ENCODE peak calls at places on chromosomes 12 and 14, in four cellular contexts. One of them, this sample, is unnamed. For H3K79me2, the result is how much of the 10 kb centered on the place peaks cover.

GRCh38 chr12:122888232-122888752 is 7.6 kb downstream of the VPS37B start:
- DNase-seq in fibroblast of lung: peak
- DNase-seq in K562: peak
- DNase-seq in keratinocyte: peak
- DNase-seq in this sample: peak

GRCh38 chr12:48198619-48198973 is 4.5 kb downstream of the OR10AD1 start:
- DNase-seq in fibroblast of lung: peak
- DNase-seq in keratinocyte: no peak
- DNase-seq in K562: peak
- DNase-seq in this sample: no peak

GRCh38 chr12:72901685-72902084 is 629.5 kb downstream of the TRHDE start:
- DNase-seq in fibroblast of lung: no peak
- DNase-seq in keratinocyte: no peak
- DNase-seq in K562: no peak
- DNase-seq in this sample: no peak

GRCh38 chr12:122085571-122085970 is 7.0 kb downstream of the MLXIP start:
- DNase-seq in keratinocyte: no peak
- DNase-seq in K562: no peak
- DNase-seq in fibroblast of lung: no peak
- DNase-seq in this sample: no peak

GRCh38 chr12:76455582-76456345 is 103.8 kb downstream of the OSBPL8 start:
- DNase-seq in fibroblast of lung: peak
- DNase-seq in K562: peak
- DNase-seq in keratinocyte: peak
- DNase-seq in this sample: peak

GRCh38 chr14:52844262-52845060 is 53.1 kb upstream of the GNPNAT1 start:
- DNase-seq in keratinocyte: no peak
- DNase-seq in K562: no peak
- DNase-seq in fibroblast of lung: no peak
- DNase-seq in this sample: no peak

GRCh38 chr12:26754148-26754547 is 78.8 kb downstream of the ITPR2 start:
- DNase-seq in K562: no peak
- DNase-seq in fibroblast of lung: no peak
- DNase-seq in keratinocyte: no peak
- DNase-seq in this sample: no peak

GRCh38 chr12:91215940-91216454 is 33.4 kb upstream of the DCN start:
- DNase-seq in fibroblast of lung: peak
- DNase-seq in K562: no peak
- DNase-seq in keratinocyte: no peak
- DNase-seq in this sample: no peak

GRCh38 chr14:92391746-92392145 is 68.8 kb downstream of the SLC24A4 start:
- DNase-seq in fibroblast of lung: no peak
- DNase-seq in K562: no peak
- DNase-seq in keratinocyte: no peak
- DNase-seq in this sample: no peak

GRCh38 chr12:99495797-99496196 is 151.8 kb upstream of the GARIN6 start:
- DNase-seq in keratinocyte: no peak
- DNase-seq in K562: no peak
- DNase-seq in fibroblast of lung: no peak
- DNase-seq in this sample: no peak

GRCh38 chr12:130164931-130165330 is 2.7 kb downstream of the FZD10 start:
- DNase-seq in K562: no peak
- DNase-seq in fibroblast of lung: no peak
- DNase-seq in keratinocyte: no peak
- DNase-seq in this sample: no peak

GRCh38 chr14:101586531-101587402 is 25.5 kb downstream of the DIO3 start:
- DNase-seq in keratinocyte: no peak
- DNase-seq in K562: no peak
- DNase-seq in fibroblast of lung: no peak
- DNase-seq in this sample: no peak

GRCh38 chr14:101604228-101604934 is 43.1 kb downstream of the DIO3 start:
- DNase-seq in K562: no peak
- DNase-seq in keratinocyte: no peak
- DNase-seq in fibroblast of lung: no peak
- DNase-seq in this sample: no peak

GRCh38 chr14:76868453-76869170 is 42.4 kb downstream of the LRRC74A start:
- DNase-seq in K562: no peak
- DNase-seq in fibroblast of lung: no peak
- DNase-seq in keratinocyte: no peak
- DNase-seq in this sample: no peak

GRCh38 chr14:82422186-82422585 is 888.5 kb upstream of the SEL1L start:
- DNase-seq in fibroblast of lung: no peak
- DNase-seq in keratinocyte: no peak
- DNase-seq in K562: no peak
- DNase-seq in this sample: no peak

GRCh38 chr14:44995770-44996294 is 33.8 kb downstream of the TOGARAM1 start:
- DNase-seq in keratinocyte: no peak
- DNase-seq in fibroblast of lung: peak
- DNase-seq in K562: no peak
- DNase-seq in this sample: no peak

GRCh38 chr12:52243774-52244614 is 11.0 kb downstream of the KRT7 start:
- DNase-seq in K562: no peak
- DNase-seq in fibroblast of lung: peak
- DNase-seq in keratinocyte: peak
- DNase-seq in this sample: peak

GRCh38 chr12:29082522-29082921 is 66.6 kb upstream of the FAR2 start:
- DNase-seq in fibroblast of lung: no peak
- DNase-seq in K562: no peak
- DNase-seq in keratinocyte: no peak
- DNase-seq in this sample: no peak

GRCh38 chr14:78530078-78530477 is 359.9 kb downstream of the NRXN3 start:
- DNase-seq in keratinocyte: no peak
- DNase-seq in K562: peak
- DNase-seq in fibroblast of lung: peak
- DNase-seq in this sample: peak

GRCh38 chr12:39267886-39268285 is 175.0 kb downstream of the KIF21A start:
- DNase-seq in K562: no peak
- DNase-seq in keratinocyte: no peak
- DNase-seq in fibroblast of lung: no peak
- DNase-seq in this sample: no peak

DNA sequence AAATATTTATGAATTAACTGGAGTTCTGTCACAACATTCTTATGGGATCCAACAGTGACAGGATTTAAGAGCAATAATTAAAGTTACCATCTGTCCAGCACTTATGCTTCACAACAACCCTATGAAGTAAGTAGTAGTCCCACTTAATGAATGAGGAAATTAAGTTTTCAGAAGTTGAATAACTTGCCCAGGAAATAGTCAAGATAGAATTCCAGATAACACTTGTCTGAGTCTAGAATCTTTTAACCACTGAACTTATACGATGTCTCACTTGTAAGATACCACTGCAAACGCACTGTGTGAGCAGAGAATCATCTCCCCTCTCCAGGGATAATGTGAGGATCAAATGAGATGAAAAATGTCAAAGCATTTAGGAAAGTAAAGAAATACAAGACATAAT is 3.3 kb upstream of the TTC9 start:
- DNase-seq in K562: no peak
- DNase-seq in fibroblast of lung: no peak
- DNase-seq in keratinocyte: no peak
- DNase-seq in this sample: no peak
- H3K79me2 ChIP-seq in K562: under half
- H3K79me2 ChIP-seq in fibroblast of lung: under half
- H3K79me2 ChIP-seq in keratinocyte: under half
- H3K79me2 ChIP-seq in this sample: under half

GRCh38 chr12:2623472-2623871 is 171.3 kb upstream of the FKBP4 start:
- DNase-seq in K562: no peak
- DNase-seq in keratinocyte: no peak
- DNase-seq in fibroblast of lung: no peak
- DNase-seq in this sample: no peak
- TF ChIP-seq EZH2 in K562: no peak
- TF ChIP-seq EZH2 in keratinocyte: no peak
- TF ChIP-seq EZH2 in fibroblast of lung: no peak
- TF ChIP-seq EZH2 in this sample: no peak

GRCh38 chr14:59020382-59020781 is 168.1 kb upstream of the DAAM1 start:
- DNase-seq in keratinocyte: no peak
- DNase-seq in fibroblast of lung: peak
- DNase-seq in K562: no peak
- DNase-seq in this sample: peak
- H3K79me2 ChIP-seq in keratinocyte: under half
- H3K79me2 ChIP-seq in fibroblast of lung: under half
- H3K79me2 ChIP-seq in K562: under half
- H3K79me2 ChIP-seq in this sample: under half

DNA sequence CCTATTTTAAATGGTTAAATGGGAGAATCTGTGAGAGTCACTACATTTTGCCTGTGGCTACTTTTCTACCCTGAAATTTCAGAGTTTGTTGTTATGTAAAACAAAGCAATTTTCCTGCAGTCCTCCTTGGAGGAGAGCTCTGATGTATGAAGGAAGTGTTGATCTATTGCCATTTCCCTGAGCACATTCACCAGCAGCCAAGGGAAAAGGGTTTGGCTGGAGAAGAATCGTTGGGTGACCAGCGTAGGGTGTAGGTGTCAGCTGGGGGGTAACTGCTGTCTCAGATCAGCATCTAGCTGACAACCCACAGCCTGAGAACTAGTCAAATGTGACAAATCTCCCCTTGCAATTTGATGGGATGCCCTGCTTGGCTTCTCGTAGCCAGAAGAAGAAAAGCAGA is 230.5 kb downstream of the PDZRN4 start:
- DNase-seq in K562: no peak
- DNase-seq in fibroblast of lung: no peak
- DNase-seq in keratinocyte: no peak
- DNase-seq in this sample: no peak
- TF ChIP-seq EZH2 in K562: no peak
- TF ChIP-seq EZH2 in fibroblast of lung: no peak
- TF ChIP-seq EZH2 in keratinocyte: no peak
- TF ChIP-seq EZH2 in this sample: no peak

DNA sequence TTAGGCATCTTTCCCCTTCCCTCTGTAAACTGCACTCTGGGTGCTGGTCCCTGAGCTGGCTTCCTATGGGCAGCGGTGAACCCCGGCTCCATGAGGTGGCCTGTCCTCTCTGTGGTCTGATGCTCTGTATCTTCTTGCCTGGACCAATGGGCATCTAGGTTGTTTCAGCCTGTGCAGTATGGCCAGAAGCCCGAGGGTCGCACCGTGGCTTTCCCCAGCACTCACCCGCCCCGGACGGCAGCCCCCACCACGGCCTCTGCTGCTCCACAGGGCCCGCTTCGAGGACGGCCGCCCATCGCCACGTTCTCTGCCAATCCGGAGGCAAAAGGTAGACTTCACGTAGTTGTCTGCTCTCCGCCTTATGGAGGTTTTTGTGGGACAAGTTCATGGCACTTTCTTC is 70.1 kb downstream of the EP400 start:
- DNase-seq in K562: no peak
- DNase-seq in fibroblast of lung: no peak
- DNase-seq in keratinocyte: no peak
- DNase-seq in this sample: no peak
- H3K79me2 ChIP-seq in K562: under half
- H3K79me2 ChIP-seq in fibroblast of lung: under half
- H3K79me2 ChIP-seq in keratinocyte: under half
- H3K79me2 ChIP-seq in this sample: under half

DNA sequence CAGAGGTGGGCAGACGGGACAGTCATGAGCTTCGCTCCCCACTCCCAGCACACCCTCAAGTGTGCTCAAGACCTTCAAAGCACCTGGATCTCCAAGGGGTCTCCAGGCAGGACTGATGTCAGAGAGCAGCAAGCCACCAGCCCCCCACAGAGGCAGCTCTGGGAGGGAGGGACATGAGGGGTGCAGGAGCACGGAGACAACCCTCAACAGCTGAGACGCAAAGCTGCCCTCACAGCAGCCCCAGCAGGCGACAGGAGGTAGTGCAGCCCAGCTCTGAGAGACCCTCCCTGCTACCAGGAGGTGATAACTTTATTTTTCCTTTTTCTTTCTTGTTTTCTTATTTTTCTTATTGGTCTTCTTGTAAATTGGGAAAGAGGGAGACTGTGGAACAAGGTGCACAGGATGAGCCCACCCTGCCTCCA is 17.9 kb downstream of the SIVA1 start:
- DNase-seq in keratinocyte: no peak
- DNase-seq in fibroblast of lung: no peak
- DNase-seq in K562: no peak
- DNase-seq in this sample: no peak
- TF ChIP-seq EZH2 in keratinocyte: no peak
- TF ChIP-seq EZH2 in fibroblast of lung: no peak
- TF ChIP-seq EZH2 in K562: no peak
- TF ChIP-seq EZH2 in this sample: no peak

GRCh38 chr12:6927999-6928702 is 392 bp downstream of the ATN1 start:
- DNase-seq in keratinocyte: no peak
- DNase-seq in K562: peak
- DNase-seq in fibroblast of lung: no peak
- DNase-seq in this sample: peak
- H3K79me2 ChIP-seq in keratinocyte: under half
- H3K79me2 ChIP-seq in K562: under half
- H3K79me2 ChIP-seq in fibroblast of lung: half or more
- H3K79me2 ChIP-seq in this sample: half or more

GRCh38 chr12:113462117-113462774 is 9.4 kb downstream of the LHX5 start:
- DNase-seq in fibroblast of lung: peak
- DNase-seq in K562: peak
- DNase-seq in keratinocyte: peak
- DNase-seq in this sample: peak
- TF ChIP-seq EZH2 in fibroblast of lung: peak
- TF ChIP-seq EZH2 in K562: no peak
- TF ChIP-seq EZH2 in keratinocyte: no peak
- TF ChIP-seq EZH2 in this sample: no peak

This sample was measured in hepatocyte.